ENCODE peak calls at places on chromosomes 6 and 20, in nine cellular contexts. One of them, this sample, is unnamed.

GRCh38 chr6:54935739-54936138 is 89.2 kb downstream of the FAM83B start:
- DNase-seq in H7: no peak
- DNase-seq in ovary: no peak
- DNase-seq in nucleus accumbens: no peak
- DNase-seq in activated T-cell treated with anti-CD3 and anti-CD28 coated beads for 4 hours: no peak
- DNase-seq in gastrocnemius medialis: no peak
- DNase-seq in Daoy: peak; percentile 1
- DNase-seq in AG20443: no peak
- DNase-seq in activated naive CD4-positive, alpha-beta T cell: no peak
- DNase-seq in this sample: peak; percentile 46

GRCh38 chr20:50728981-50729874 is 2.2 kb upstream of the PARD6B start:
- DNase-seq in nucleus accumbens: no peak
- DNase-seq in H7: no peak
- DNase-seq in activated naive CD4-positive, alpha-beta T cell: no peak
- DNase-seq in activated T-cell treated with anti-CD3 and anti-CD28 coated beads for 4 hours: no peak
- DNase-seq in gastrocnemius medialis: no peak
- DNase-seq in AG20443: no peak
- DNase-seq in Daoy: no peak
- DNase-seq in ovary: no peak
- DNase-seq in this sample: peak; percentile 50

GRCh38 chr20:33894798-33895197 is 83.7 kb downstream of the CHMP4B start:
- DNase-seq in activated T-cell treated with anti-CD3 and anti-CD28 coated beads for 4 hours: no peak
- DNase-seq in nucleus accumbens: no peak
- DNase-seq in gastrocnemius medialis: no peak
- DNase-seq in activated naive CD4-positive, alpha-beta T cell: no peak
- DNase-seq in Daoy: no peak
- DNase-seq in H7: no peak
- DNase-seq in AG20443: peak; percentile 61
- DNase-seq in ovary: no peak
- DNase-seq in this sample: no peak

GRCh38 chr6:75759207-75759606 is 10.2 kb downstream of the MYO6 start:
- DNase-seq in H7: peak; percentile 27
- DNase-seq in AG20443: no peak
- DNase-seq in Daoy: no peak
- DNase-seq in activated T-cell treated with anti-CD3 and anti-CD28 coated beads for 4 hours: no peak
- DNase-seq in nucleus accumbens: no peak
- DNase-seq in gastrocnemius medialis: no peak
- DNase-seq in ovary: no peak
- DNase-seq in activated naive CD4-positive, alpha-beta T cell: no peak
- DNase-seq in this sample: peak; percentile 76

GRCh38 chr6:22600059-22600458 is 30.7 kb downstream of the HDGFL1 start:
- DNase-seq in AG20443: no peak
- DNase-seq in H7: no peak
- DNase-seq in Daoy: no peak
- DNase-seq in ovary: no peak
- DNase-seq in nucleus accumbens: no peak
- DNase-seq in activated naive CD4-positive, alpha-beta T cell: no peak
- DNase-seq in gastrocnemius medialis: no peak
- DNase-seq in activated T-cell treated with anti-CD3 and anti-CD28 coated beads for 4 hours: no peak
- DNase-seq in this sample: peak; percentile 64

GRCh38 chr6:24865161-24865560 is 66.4 kb upstream of the ARMH2 start:
- DNase-seq in Daoy: no peak
- DNase-seq in AG20443: no peak
- DNase-seq in activated T-cell treated with anti-CD3 and anti-CD28 coated beads for 4 hours: no peak
- DNase-seq in nucleus accumbens: no peak
- DNase-seq in gastrocnemius medialis: no peak
- DNase-seq in activated naive CD4-positive, alpha-beta T cell: no peak
- DNase-seq in H7: no peak
- DNase-seq in ovary: no peak
- DNase-seq in this sample: no peak

GRCh38 chr20:46814366-46815232 is 80.0 kb upstream of the EYA2 start:
- DNase-seq in nucleus accumbens: no peak
- DNase-seq in gastrocnemius medialis: no peak
- DNase-seq in AG20443: peak; percentile 91
- DNase-seq in H7: peak; percentile 64
- DNase-seq in ovary: no peak
- DNase-seq in activated T-cell treated with anti-CD3 and anti-CD28 coated beads for 4 hours: no peak
- DNase-seq in Daoy: peak; percentile 94
- DNase-seq in activated naive CD4-positive, alpha-beta T cell: no peak
- DNase-seq in this sample: peak; percentile 84

GRCh38 chr6:131061771-131062160 is 1.3 kb downstream of the EPB41L2 start:
- DNase-seq in activated T-cell treated with anti-CD3 and anti-CD28 coated beads for 4 hours: no peak
- DNase-seq in H7: no peak
- DNase-seq in nucleus accumbens: no peak
- DNase-seq in ovary: no peak
- DNase-seq in Daoy: no peak
- DNase-seq in AG20443: no peak
- DNase-seq in gastrocnemius medialis: no peak
- DNase-seq in activated naive CD4-positive, alpha-beta T cell: no peak
- DNase-seq in this sample: no peak

GRCh38 chr20:24443436-24443835 is 26.0 kb upstream of the SYNDIG1 start:
- DNase-seq in AG20443: no peak
- DNase-seq in nucleus accumbens: no peak
- DNase-seq in Daoy: no peak
- DNase-seq in activated T-cell treated with anti-CD3 and anti-CD28 coated beads for 4 hours: no peak
- DNase-seq in ovary: no peak
- DNase-seq in gastrocnemius medialis: no peak
- DNase-seq in activated naive CD4-positive, alpha-beta T cell: no peak
- DNase-seq in H7: peak; percentile 74
- DNase-seq in this sample: no peak

GRCh38 chr20:48827880-48828733 is at the start of gene PREX1:
- DNase-seq in activated naive CD4-positive, alpha-beta T cell: peak; percentile 43
- DNase-seq in ovary: peak; percentile 35
- DNase-seq in nucleus accumbens: peak; percentile 72
- DNase-seq in activated T-cell treated with anti-CD3 and anti-CD28 coated beads for 4 hours: peak; percentile 66
- DNase-seq in AG20443: peak; percentile 65
- DNase-seq in Daoy: peak; percentile 82
- DNase-seq in H7: peak; percentile 99
- DNase-seq in gastrocnemius medialis: peak; percentile 63
- DNase-seq in this sample: no peak

GRCh38 chr20:7980332-7981046 is 39.1 kb downstream of the TMX4 start:
- DNase-seq in nucleus accumbens: no peak
- DNase-seq in activated T-cell treated with anti-CD3 and anti-CD28 coated beads for 4 hours: no peak
- DNase-seq in gastrocnemius medialis: no peak
- DNase-seq in Daoy: peak; percentile 19
- DNase-seq in H7: peak; percentile 26
- DNase-seq in ovary: no peak
- DNase-seq in activated naive CD4-positive, alpha-beta T cell: no peak
- DNase-seq in AG20443: peak; percentile 64
- DNase-seq in this sample: no peak

GRCh38 chr6:157076427-157076774 is 246.9 kb downstream of the TMEM242 start:
- DNase-seq in nucleus accumbens: no peak
- DNase-seq in H7: no peak
- DNase-seq in activated naive CD4-positive, alpha-beta T cell: no peak
- DNase-seq in ovary: no peak
- DNase-seq in AG20443: no peak
- DNase-seq in Daoy: no peak
- DNase-seq in gastrocnemius medialis: no peak
- DNase-seq in activated T-cell treated with anti-CD3 and anti-CD28 coated beads for 4 hours: no peak
- DNase-seq in this sample: no peak

GRCh38 chr6:29656157-29656556 is 735 bp upstream of the MOG start:
- DNase-seq in Daoy: no peak
- DNase-seq in activated naive CD4-positive, alpha-beta T cell: no peak
- DNase-seq in ovary: no peak
- DNase-seq in activated T-cell treated with anti-CD3 and anti-CD28 coated beads for 4 hours: no peak
- DNase-seq in H7: no peak
- DNase-seq in nucleus accumbens: peak; percentile 24
- DNase-seq in AG20443: no peak
- DNase-seq in gastrocnemius medialis: no peak
- DNase-seq in this sample: no peak

GRCh38 chr6:19719691-19720127 is 117.5 kb upstream of the ID4 start:
- DNase-seq in activated naive CD4-positive, alpha-beta T cell: no peak
- DNase-seq in Daoy: no peak
- DNase-seq in nucleus accumbens: no peak
- DNase-seq in AG20443: peak; percentile 79
- DNase-seq in ovary: no peak
- DNase-seq in H7: peak; percentile 66
- DNase-seq in gastrocnemius medialis: no peak
- DNase-seq in activated T-cell treated with anti-CD3 and anti-CD28 coated beads for 4 hours: no peak
- DNase-seq in this sample: no peak

GRCh38 chr20:50421356-50422340 is 88.5 kb upstream of the PTPN1 start:
- DNase-seq in gastrocnemius medialis: no peak
- DNase-seq in activated naive CD4-positive, alpha-beta T cell: no peak
- DNase-seq in Daoy: no peak
- DNase-seq in nucleus accumbens: no peak
- DNase-seq in activated T-cell treated with anti-CD3 and anti-CD28 coated beads for 4 hours: no peak
- DNase-seq in H7: no peak
- DNase-seq in ovary: no peak
- DNase-seq in AG20443: no peak
- DNase-seq in this sample: no peak

GRCh38 chr20:47686545-47686944 is 98.7 kb downstream of the SULF2 start:
- DNase-seq in ovary: no peak
- DNase-seq in H7: no peak
- DNase-seq in nucleus accumbens: no peak
- DNase-seq in activated naive CD4-positive, alpha-beta T cell: no peak
- DNase-seq in gastrocnemius medialis: no peak
- DNase-seq in Daoy: peak; percentile 94
- DNase-seq in AG20443: no peak
- DNase-seq in activated T-cell treated with anti-CD3 and anti-CD28 coated beads for 4 hours: no peak
- DNase-seq in this sample: no peak